ENCODE peak calls at places on chromosomes 1 and 21, in nine cellular contexts. V, F, C, U, D, L, S, E and Z are unnamed samples.
A peak's percentile ranks its signal among the peaks of the same experiment; 100 is the strongest.

GRCh38 chr1:105485207-105485606 is 1571.3 kb upstream of the PRMT6 start:
- DNase-seq in V (no peak), F (no peak), C (no peak), U (no peak), D (peak; percentile 33), L (peak; percentile 18), S (peak; percentile 62), E (no peak), Z (peak; percentile 43)

GRCh38 chr21:25573409-25574206 is 33.7 kb downstream of the MRPL39 start:
- DNase-seq in V (no peak), F (peak; percentile 74), C (no peak), U (no peak), D (peak; percentile 91), L (peak; percentile 68), S (peak; percentile 52), E (no peak), Z (peak; percentile 88)

GRCh38 chr21:38048241-38048640 is 132.0 kb upstream of the KCNJ6 start:
- DNase-seq in V (no peak), F (no peak), C (no peak), U (no peak), D (no peak), L (no peak), S (no peak), E (no peak), Z (no peak)

GRCh38 chr21:43269981-43270670 is 101.3 kb downstream of the CRYAA start:
- DNase-seq in V (no peak), F (no peak), C (no peak), U (no peak), D (no peak), L (no peak), S (no peak), E (no peak), Z (no peak)

GRCh38 chr1:91885716-91886506 is at the start of gene TGFBR3:
- DNase-seq in V (peak; percentile 90), F (peak; percentile 98), C (peak; percentile 81), U (peak; percentile 96), D (peak; percentile 91), L (peak; percentile 73), S (peak; percentile 91), E (peak; percentile 86), Z (peak; percentile 73)

GRCh38 chr21:42228709-42229220 is 9.8 kb downstream of the ABCG1 start:
- DNase-seq in V (no peak), F (no peak), C (no peak), U (no peak), D (no peak), L (no peak), S (no peak), E (no peak), Z (no peak)

GRCh38 chr21:29078884-29079765 is 5.7 kb upstream of the CCT8 start:
- DNase-seq in V (no peak), F (no peak), C (no peak), U (no peak), D (peak; percentile 22), L (no peak), S (no peak), E (peak; percentile 69), Z (no peak)

GRCh38 chr21:29091032-29091431 is 17.6 kb upstream of the CCT8 start:
- DNase-seq in V (no peak), F (peak; percentile 74), C (no peak), U (no peak), D (peak; percentile 64), L (no peak), S (peak; percentile 16), E (no peak), Z (peak; percentile 77)

GRCh38 chr1:68104155-68104554 is 53.7 kb upstream of the DIRAS3 start:
- DNase-seq in V (no peak), F (peak; percentile 66), C (no peak), U (no peak), D (peak; percentile 85), L (no peak), S (no peak), E (no peak), Z (no peak)

GRCh38 chr1:154797175-154797574 is 72.9 kb downstream of the KCNN3 start:
- DNase-seq in V (no peak), F (no peak), C (no peak), U (no peak), D (no peak), L (no peak), S (no peak), E (no peak), Z (no peak)

GRCh38 chr1:8666394-8667167 is 150.9 kb downstream of the RERE start:
- DNase-seq in V (no peak), F (peak; percentile 31), C (no peak), U (no peak), D (peak; percentile 54), L (no peak), S (no peak), E (no peak), Z (no peak)

GRCh38 chr1:53959664-53960250 is 13.6 kb downstream of the LRRC42 start:
- DNase-seq in V (no peak), F (peak; percentile 46), C (no peak), U (no peak), D (peak; percentile 22), L (no peak), S (no peak), E (no peak), Z (peak; percentile 41)

GRCh38 chr1:150550222-150551048 is 1.2 kb downstream of the ADAMTSL4 start:
- DNase-seq in V (no peak), F (no peak), C (peak; percentile 34), U (no peak), D (no peak), L (no peak), S (no peak), E (no peak), Z (no peak)

GRCh38 chr1:150548632-150549495 is at the start of gene ADAMTSL4:
- DNase-seq in V (peak; percentile 77), F (peak; percentile 84), C (peak; percentile 51), U (peak; percentile 65), D (peak; percentile 83), L (no peak), S (no peak), E (no peak), Z (peak; percentile 62)

GRCh38 chr1:150548324-150548631 is 930 bp upstream of the ADAMTSL4 start:
- DNase-seq in V (no peak), F (no peak), C (no peak), U (no peak), D (no peak), L (no peak), S (no peak), E (no peak), Z (no peak)

GRCh38 chr1:150551049-150551783 is 2.0 kb downstream of the ADAMTSL4 start:
- DNase-seq in V (no peak), F (no peak), C (peak; percentile 27), U (no peak), D (no peak), L (no peak), S (no peak), E (no peak), Z (no peak)

GRCh38 chr1:150549496-150550221 is 451 bp downstream of the ADAMTSL4 start:
- DNase-seq in V (peak; percentile 73), F (no peak), C (peak; percentile 45), U (no peak), D (no peak), L (no peak), S (no peak), E (no peak), Z (no peak)
- TF ChIP-seq CTCF in V (no peak), F (no peak), C (peak; percentile 20), U (no peak), D (no peak), L (peak; percentile 27), S (peak; percentile 18), E (no peak), Z (peak; percentile 32)

GRCh38 chr1:152741656-152742055 is 16.2 kb upstream of the KPRP start:
- DNase-seq in V (no peak), F (no peak), C (no peak), U (no peak), D (no peak), L (no peak), S (no peak), E (no peak), Z (peak; percentile 53)

GRCh38 chr1:152747831-152748230 is 10.0 kb upstream of the KPRP start:
- DNase-seq in V (no peak), F (no peak), C (no peak), U (no peak), D (no peak), L (no peak), S (no peak), E (no peak), Z (peak; percentile 48)

GRCh38 chr1:152743371-152744145 is 14.3 kb upstream of the KPRP start:
- DNase-seq in V (no peak), F (no peak), C (no peak), U (no peak), D (no peak), L (no peak), S (no peak), E (no peak), Z (peak; percentile 97)

GRCh38 chr1:152745765-152746444 is 11.9 kb upstream of the KPRP start:
- DNase-seq in V (no peak), F (no peak), C (no peak), U (no peak), D (no peak), L (no peak), S (no peak), E (no peak), Z (no peak)

DNA sequence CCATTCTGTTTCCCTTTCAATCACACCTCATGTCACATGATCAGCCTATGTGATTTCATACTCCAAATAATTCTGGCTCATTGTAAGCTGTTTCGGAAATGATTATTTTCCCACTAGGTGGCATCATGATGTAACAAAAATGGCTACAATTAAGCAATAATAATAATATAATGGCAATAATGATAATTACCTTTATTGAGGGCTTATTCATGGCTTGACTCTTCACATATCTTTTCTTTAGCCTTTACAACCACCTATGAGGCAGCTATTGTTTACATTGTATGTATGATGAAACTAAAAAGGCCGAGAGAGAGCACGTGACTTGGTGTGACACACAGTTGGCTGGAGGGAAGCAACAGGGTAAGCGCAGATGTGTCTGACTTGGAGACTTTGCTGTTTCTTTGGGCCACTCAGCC is 12.5 kb upstream of the KPRP start:
- DNase-seq in V (no peak), F (no peak), C (no peak), U (no peak), D (peak; percentile 24), L (no peak), S (no peak), E (no peak), Z (peak; percentile 92)
- TF ChIP-seq CTCF in V (no peak), F (no peak), C (no peak), U (no peak), D (no peak), L (no peak), S (peak; percentile 1), E (no peak), Z (no peak)

GRCh38 chr1:245116131-245116530 is 38.7 kb upstream of the KIF26B start:
- DNase-seq in V (no peak), F (no peak), C (no peak), U (no peak), D (no peak), L (no peak), S (no peak), E (no peak), Z (no peak)
- TF ChIP-seq CTCF in V (no peak), F (no peak), C (no peak), U (no peak), D (no peak), L (no peak), S (no peak), E (no peak), Z (no peak)

DNA sequence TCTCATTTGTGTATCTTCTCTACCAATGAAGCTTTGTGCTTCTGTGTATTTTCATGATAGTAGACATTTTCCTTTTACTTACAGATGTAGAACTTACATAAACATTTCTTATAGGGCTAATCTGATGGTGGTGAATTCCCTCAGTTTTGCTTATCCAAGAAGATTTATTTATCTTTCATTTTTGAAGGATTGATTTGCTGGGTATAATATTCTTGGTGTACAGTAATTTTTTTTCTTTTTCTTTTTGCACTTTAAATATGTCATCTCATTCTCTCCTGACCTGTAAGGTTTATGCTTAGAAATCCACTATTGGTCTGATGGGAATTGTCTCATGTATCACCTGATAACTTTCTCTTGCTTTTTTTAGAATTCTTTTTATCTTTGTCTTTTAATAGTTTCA is 127.6 kb upstream of the KCTD3 start:
- DNase-seq in V (no peak), F (no peak), C (no peak), U (no peak), D (no peak), L (no peak), S (no peak), E (no peak), Z (no peak)
- TF ChIP-seq CTCF in V (no peak), F (no peak), C (no peak), U (no peak), D (no peak), L (no peak), S (no peak), E (no peak), Z (no peak)